ENCODE peak calls at places on chromosomes 12 and 14, in four cellular contexts. R is right atrium auricular region, P is IMR-90, H is RWPE2. W is an unnamed sample.

GRCh38 chr12:50504798-50505385 is at the start of gene DIP2B:
- DNase-seq in R (peak), P (peak), H (peak), W (peak)

GRCh38 chr12:3815096-3815766 is 58.0 kb downstream of the PARP11 start:
- DNase-seq in R (no peak), P (no peak), H (no peak), W (no peak)

GRCh38 chr12:107731376-107731775 is 29.6 kb downstream of the PRDM4 start:
- DNase-seq in R (no peak), P (no peak), H (no peak), W (no peak)

GRCh38 chr12:68234140-68234539 is 8.5 kb upstream of the IL26 start:
- DNase-seq in R (no peak), P (no peak), H (no peak), W (no peak)

GRCh38 chr12:94186461-94187237 is 38.3 kb downstream of the PLXNC1 start:
- DNase-seq in R (peak), P (peak), H (no peak), W (peak)

GRCh38 chr12:20368653-20369163 is 371 bp downstream of the PDE3A start:
- DNase-seq in R (no peak), P (peak), H (no peak), W (peak)

GRCh38 chr12:18320036-18320617 is 58.8 kb downstream of the PIK3C2G start:
- DNase-seq in R (no peak), P (peak), H (no peak), W (peak)

GRCh38 chr12:69052613-69053408 is 119.8 kb upstream of the CPM start:
- DNase-seq in R (no peak), P (peak), H (no peak), W (peak)

GRCh38 chr12:78898416-78898815 is 33.8 kb downstream of the SYT1 start:
- DNase-seq in R (no peak), P (no peak), H (no peak), W (peak)

GRCh38 chr12:105036937-105037649 is 47.2 kb downstream of the ALDH1L2 start:
- DNase-seq in R (no peak), P (no peak), H (no peak), W (no peak)

GRCh38 chr14:20782280-20782890 is 1.3 kb downstream of the RNASE6 start:
- DNase-seq in R (no peak), P (no peak), H (no peak), W (no peak)

DNA sequence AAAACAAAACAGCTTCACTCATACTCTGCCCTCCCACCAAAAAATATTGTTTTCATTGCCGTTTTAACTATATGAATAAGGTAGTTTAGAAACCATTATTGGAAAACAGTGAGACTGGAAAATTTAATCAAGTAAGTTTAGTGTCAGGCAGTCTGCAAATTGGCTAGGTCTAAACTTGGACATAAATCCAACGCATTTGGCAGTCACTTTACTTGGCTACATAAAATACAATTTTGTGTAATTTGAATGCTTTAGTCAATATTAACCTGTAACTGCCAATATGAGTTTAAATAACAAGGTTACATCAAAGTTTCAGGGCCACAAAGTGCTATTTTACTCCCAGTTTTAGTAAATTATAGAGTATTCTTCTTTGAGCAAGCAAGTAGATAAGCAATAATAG is 202.3 kb upstream of the SLC38A2 start:
- DNase-seq in R (no peak), P (no peak), H (no peak), W (no peak)
- TF ChIP-seq CTCF in R (no peak), P (no peak), H (no peak), W (no peak)

DNA sequence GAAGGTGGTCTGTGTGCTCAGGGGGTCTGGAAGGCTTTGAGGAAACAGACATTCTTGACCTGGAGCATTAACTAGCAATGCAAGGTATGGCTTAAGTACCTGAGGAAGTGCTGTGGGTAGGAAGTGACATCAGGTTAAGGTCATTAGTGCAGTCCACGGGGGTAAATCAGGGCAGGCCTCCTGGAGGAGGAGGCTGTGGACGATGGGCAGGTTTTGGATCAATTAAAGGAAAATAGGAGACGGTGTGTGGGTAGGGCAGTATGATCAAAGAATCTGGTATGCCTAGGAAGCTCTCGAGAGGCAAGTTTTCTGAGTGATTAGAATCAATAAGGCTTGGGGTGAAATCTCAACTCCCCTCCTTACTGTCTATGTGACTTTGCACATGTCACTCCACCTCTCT is 295.3 kb downstream of the AACS start:
- DNase-seq in R (no peak), P (no peak), H (no peak), W (no peak)
- TF ChIP-seq CTCF in R (no peak), P (no peak), H (no peak), W (no peak)

DNA sequence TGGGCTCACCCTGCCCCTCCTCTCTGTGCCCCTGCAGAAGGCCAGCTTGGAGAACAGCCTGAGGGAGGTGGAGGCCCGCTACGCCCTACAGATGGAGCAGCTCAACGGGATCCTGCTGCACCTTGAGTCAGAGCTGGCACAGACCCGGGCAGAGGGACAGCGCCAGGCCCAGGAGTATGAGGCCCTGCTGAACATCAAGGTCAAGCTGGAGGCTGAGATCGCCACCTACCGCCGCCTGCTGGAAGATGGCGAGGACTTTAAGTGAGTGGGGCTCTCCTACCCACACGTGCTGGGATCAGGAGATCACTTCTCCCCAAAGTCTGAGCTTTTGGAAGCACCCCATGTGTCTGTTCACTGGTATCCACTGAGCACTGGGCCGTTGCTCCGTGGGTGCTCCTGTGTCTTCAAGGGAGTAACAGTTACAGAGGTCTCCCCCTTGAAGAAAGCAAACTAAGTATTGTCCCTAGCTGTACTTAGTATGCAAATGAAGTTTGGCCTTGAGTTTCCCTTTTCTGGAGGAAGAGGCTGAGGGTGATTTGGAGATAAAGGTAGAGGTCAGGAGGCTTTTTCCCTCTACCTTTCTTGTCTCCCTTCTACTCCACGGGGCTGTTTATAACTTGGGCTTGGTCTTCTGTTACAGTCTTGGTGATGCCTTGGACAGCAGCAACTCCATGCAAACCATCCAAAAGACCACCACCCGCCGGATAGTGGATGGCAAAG is 3.3 kb downstream of the KRT18 start:
- DNase-seq in R (no peak), P (no peak), H (no peak), W (no peak)
- TF ChIP-seq CTCF in R (no peak), P (peak), H (peak), W (peak)

DNA sequence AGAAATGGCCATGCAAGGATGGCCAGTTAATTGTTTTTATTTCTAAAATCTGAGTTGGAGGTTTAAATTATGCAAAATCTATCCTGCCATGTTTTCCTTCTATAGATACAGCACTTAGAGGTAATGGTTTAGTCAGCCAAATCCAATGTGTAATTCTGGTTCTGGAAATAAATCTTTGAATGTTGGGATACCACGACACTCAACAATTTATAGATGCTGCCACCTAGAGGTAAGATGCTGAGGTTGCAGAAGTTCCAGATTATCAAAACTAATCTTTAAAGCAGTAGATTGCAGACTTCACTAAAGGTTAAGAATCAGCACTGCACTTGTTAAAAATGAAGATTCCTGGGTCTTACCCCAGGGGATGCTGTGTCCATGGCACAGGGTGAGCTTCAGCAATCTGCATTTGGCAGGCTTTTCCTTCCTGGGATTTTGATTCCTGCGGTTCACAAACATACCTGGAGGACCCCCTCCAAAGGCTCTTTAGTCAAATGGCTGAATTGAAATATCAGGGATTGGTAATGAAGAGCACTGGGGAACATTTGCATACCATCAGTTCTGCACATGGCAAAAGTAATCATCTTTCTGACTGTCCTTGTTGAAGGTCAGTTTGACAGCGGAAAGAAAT is 53.4 kb upstream of the ANO4 start:
- DNase-seq in R (no peak), P (peak), H (no peak), W (peak)
- TF ChIP-seq CTCF in R (peak), P (peak), H (peak), W (peak)

GRCh38 chr14:104691546-104692260 is 2.3 kb downstream of the INF2 start:
- DNase-seq in R (no peak), P (no peak), H (no peak), W (no peak)
- TF ChIP-seq CTCF in R (no peak), P (no peak), H (no peak), W (no peak)

DNA sequence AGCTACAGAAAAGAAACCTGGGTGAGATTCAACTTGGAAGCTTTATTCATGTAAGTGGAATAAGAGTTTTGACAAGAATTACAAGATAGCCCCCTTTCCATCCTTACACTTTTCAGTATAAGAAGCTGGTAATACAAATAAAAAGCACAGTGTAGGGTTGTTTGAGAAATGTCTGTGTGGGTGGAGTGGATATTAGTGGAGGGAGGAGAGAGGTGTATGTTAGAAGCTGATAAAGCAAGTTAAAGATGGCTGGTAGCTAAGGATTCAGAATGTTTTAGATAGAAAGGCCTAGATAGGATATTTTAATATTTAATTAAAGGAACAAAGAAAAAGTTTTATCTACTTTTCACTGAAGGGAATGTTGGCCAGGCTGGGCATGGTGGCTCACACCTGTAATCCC is 12.5 kb downstream of the CFAP54 start:
- DNase-seq in R (no peak), P (no peak), H (no peak), W (no peak)
- TF ChIP-seq CTCF in R (no peak), P (no peak), H (no peak), W (no peak)

W was measured in fibroblast of pulmonary artery.